ENCODE peak calls at places on chromosomes 1 and 21, in five cellular contexts. J, E, I, H and W are unnamed samples.

GRCh38 chr1:234488054-234488953 is 9.3 kb upstream of the TARBP1 start:
- DNase-seq in J (no peak), E (no peak), I (no peak), H (no peak), W (no peak)

GRCh38 chr1:50898773-50899172 is 61.3 kb downstream of the FAF1 start:
- DNase-seq in J (no peak), E (no peak), I (no peak), H (no peak), W (no peak)

GRCh38 chr1:110508038-110508437 is 10.9 kb downstream of the KCNA10 start:
- DNase-seq in J (peak), E (no peak), I (no peak), H (no peak), W (peak)

GRCh38 chr1:8539683-8540082 is 221.8 kb downstream of the SLC45A1 start:
- DNase-seq in J (no peak), E (no peak), I (no peak), H (no peak), W (no peak)

GRCh38 chr1:30882678-30883388 is 25.7 kb downstream of the SDC3 start:
- DNase-seq in J (no peak), E (no peak), I (no peak), H (no peak), W (no peak)

GRCh38 chr1:236282719-236283118 is 961 bp upstream of the ERO1B start:
- DNase-seq in J (no peak), E (no peak), I (no peak), H (no peak), W (no peak)

GRCh38 chr1:121586369-121587229 is 401.8 kb downstream of the SRGAP2C start:
- DNase-seq in J (no peak), E (no peak), I (no peak), H (no peak), W (no peak)

GRCh38 chr1:21534674-21535378 is 25.6 kb downstream of the ALPL start:
- DNase-seq in J (peak), E (peak), I (no peak), H (no peak), W (peak)

GRCh38 chr21:16541366-16541765 is 811.6 kb downstream of the USP25 start:
- DNase-seq in J (no peak), E (no peak), I (no peak), H (peak), W (no peak)

GRCh38 chr1:114390361-114390760 is 120.6 kb downstream of the TRIM33 start:
- DNase-seq in J (no peak), E (no peak), I (no peak), H (no peak), W (no peak)

GRCh38 chr1:17866451-17867029 is 111.4 kb downstream of the ACTL8 start:
- DNase-seq in J (peak), E (no peak), I (peak), H (no peak), W (no peak)

GRCh38 chr1:11569551-11569950 is 84.7 kb downstream of the FBXO2 start:
- DNase-seq in J (no peak), E (no peak), I (no peak), H (no peak), W (peak)

GRCh38 chr1:66353207-66353606 is 180.7 kb upstream of the SGIP1 start:
- DNase-seq in J (no peak), E (no peak), I (no peak), H (no peak), W (no peak)

GRCh38 chr1:40462956-40463590 is 12.8 kb downstream of the ZFP69B start:
- DNase-seq in J (no peak), E (peak), I (no peak), H (no peak), W (peak)

GRCh38 chr1:35931424-35932157 is 686 bp downstream of the AGO3 start:
- DNase-seq in J (peak), E (peak), I (no peak), H (peak), W (no peak)

GRCh38 chr21:45326169-45326833 is 38.6 kb upstream of the POFUT2 start:
- DNase-seq in J (peak), E (no peak), I (no peak), H (no peak), W (no peak)

GRCh38 chr1:213704941-213705340 is 282.8 kb upstream of the PROX1 start:
- DNase-seq in J (no peak), E (no peak), I (no peak), H (no peak), W (no peak)

GRCh38 chr1:23376890-23377811 is 7.5 kb upstream of the ZNF436 start:
- DNase-seq in J (peak), E (no peak), I (peak), H (no peak), W (no peak)

GRCh38 chr1:190098756-190099155 is 378.9 kb downstream of the BRINP3 start:
- DNase-seq in J (no peak), E (no peak), I (no peak), H (no peak), W (no peak)

GRCh38 chr1:16220101-16220500 is 7.6 kb upstream of the ARHGEF19 start:
- DNase-seq in J (no peak), E (no peak), I (no peak), H (no peak), W (no peak)

GRCh38 chr1:39788426-39788757 is 273 bp downstream of the BMP8B start:
- DNase-seq in J (no peak), E (no peak), I (no peak), H (no peak), W (peak)

GRCh38 chr1:89843279-89844121 is 22.7 kb downstream of the LRRC8D start:
- DNase-seq in J (peak), E (no peak), I (peak), H (peak), W (peak)

GRCh38 chr1:3349161-3349967 is 105.1 kb upstream of the ARHGEF16 start:
- DNase-seq in J (no peak), E (no peak), I (no peak), H (no peak), W (peak)

GRCh38 chr1:98046031-98046641 is 125.3 kb upstream of the DPYD start:
- DNase-seq in J (peak), E (no peak), I (no peak), H (no peak), W (peak)

GRCh38 chr1:32500387-32501209 is 35.7 kb downstream of the ZBTB8B start:
- DNase-seq in J (peak), E (peak), I (no peak), H (peak), W (peak)

GRCh38 chr1:66443793-66444192 is 90.2 kb upstream of the SGIP1 start:
- DNase-seq in J (no peak), E (no peak), I (no peak), H (no peak), W (peak)

GRCh38 chr1:222182641-222183040 is 365.3 kb downstream of the HHIPL2 start:
- DNase-seq in J (no peak), E (no peak), I (no peak), H (no peak), W (no peak)

GRCh38 chr1:156060937-156061636 is at the start of gene RAB25:
- DNase-seq in J (no peak), E (peak), I (no peak), H (peak), W (peak)

GRCh38 chr1:114153621-114154145 is at the start of gene SYT6:
- DNase-seq in J (no peak), E (no peak), I (no peak), H (no peak), W (peak)

GRCh38 chr1:117467336-117467735 is 100.1 kb downstream of the MAN1A2 start:
- DNase-seq in J (no peak), E (no peak), I (no peak), H (no peak), W (no peak)

GRCh38 chr1:202285908-202286307 is 55.8 kb downstream of the UBE2T start:
- DNase-seq in J (no peak), E (no peak), I (no peak), H (no peak), W (no peak)

GRCh38 chr1:119893238-119893791 is 3.0 kb downstream of the ADAM30 start:
- DNase-seq in J (no peak), E (peak), I (no peak), H (no peak), W (no peak)